ENCODE peak calls at places on chromosomes 4 and X, in four cellular contexts. One of them, this sample, is unnamed.

GRCh38 chr4:172270421-172270820 is 457.2 kb downstream of the GALNTL6 start:
- DNase-seq in HepG2: no peak
- DNase-seq in K562: no peak
- DNase-seq in GM12878: no peak
- DNase-seq in this sample: no peak

GRCh38 chrX:115183980-115184379 is 5.2 kb upstream of the RBMXL3 start:
- DNase-seq in HepG2: no peak
- DNase-seq in K562: no peak
- DNase-seq in GM12878: no peak
- DNase-seq in this sample: no peak

GRCh38 chr4:159191989-159192388 is 89.1 kb downstream of the RAPGEF2 start:
- DNase-seq in HepG2: peak; percentile 65
- DNase-seq in K562: peak; percentile 17
- DNase-seq in GM12878: no peak
- DNase-seq in this sample: no peak

GRCh38 chr4:185358514-185359433 is 37.0 kb downstream of the LRP2BP start:
- DNase-seq in HepG2: peak; percentile 42
- DNase-seq in K562: peak; percentile 54
- DNase-seq in GM12878: no peak
- DNase-seq in this sample: no peak

GRCh38 chr4:151324124-151324448 is 1.3 kb downstream of the SH3D19 start:
- DNase-seq in HepG2: no peak
- DNase-seq in K562: no peak
- DNase-seq in GM12878: no peak
- DNase-seq in this sample: no peak

GRCh38 chr4:17511041-17511949 is 595 bp downstream of the QDPR start:
- DNase-seq in HepG2: peak; percentile 46
- DNase-seq in K562: peak; percentile 61
- DNase-seq in GM12878: no peak
- DNase-seq in this sample: peak; percentile 50

GRCh38 chrX:120250522-120251271 is at the start of gene ZBTB33:
- DNase-seq in HepG2: peak; percentile 86
- DNase-seq in K562: peak; percentile 88
- DNase-seq in GM12878: peak; percentile 60
- DNase-seq in this sample: peak; percentile 89

GRCh38 chr4:6198278-6198677 is 2.1 kb downstream of the JAKMIP1 start:
- DNase-seq in HepG2: no peak
- DNase-seq in K562: no peak
- DNase-seq in GM12878: no peak
- DNase-seq in this sample: no peak

GRCh38 chr4:169164669-169165415 is 105.9 kb downstream of the SH3RF1 start:
- DNase-seq in HepG2: no peak
- DNase-seq in K562: no peak
- DNase-seq in GM12878: no peak
- DNase-seq in this sample: no peak

GRCh38 chr4:6143603-6144181 is 56.7 kb downstream of the JAKMIP1 start:
- DNase-seq in HepG2: no peak
- DNase-seq in K562: no peak
- DNase-seq in GM12878: no peak
- DNase-seq in this sample: no peak

GRCh38 chr4:16225139-16225538 is 1.1 kb downstream of the TAPT1 start:
- DNase-seq in HepG2: no peak
- DNase-seq in K562: no peak
- DNase-seq in GM12878: no peak
- DNase-seq in this sample: no peak

GRCh38 chr4:123401466-123402175 is 5.0 kb downstream of the SPRY1 start:
- DNase-seq in HepG2: no peak
- DNase-seq in K562: no peak
- DNase-seq in GM12878: no peak
- DNase-seq in this sample: no peak

GRCh38 chr4:140189846-140190245 is 35.9 kb upstream of the MAML3 start:
- DNase-seq in HepG2: no peak
- DNase-seq in K562: no peak
- DNase-seq in GM12878: no peak
- DNase-seq in this sample: no peak

GRCh38 chr4:41204400-41204978 is 9.9 kb downstream of the APBB2 start:
- DNase-seq in HepG2: peak; percentile 30
- DNase-seq in K562: no peak
- DNase-seq in GM12878: no peak
- DNase-seq in this sample: no peak

GRCh38 chrX:118824173-118824782 is 654 bp downstream of the ZCCHC12 start:
- DNase-seq in HepG2: no peak
- DNase-seq in K562: peak; percentile 27
- DNase-seq in GM12878: no peak
- DNase-seq in this sample: peak; percentile 29

GRCh38 chrX:16112428-16112827 is 10.9 kb upstream of the GRPR start:
- DNase-seq in HepG2: no peak
- DNase-seq in K562: no peak
- DNase-seq in GM12878: no peak
- DNase-seq in this sample: no peak
- TF ChIP-seq ETV6 in HepG2: no peak
- TF ChIP-seq ETV6 in K562: no peak
- TF ChIP-seq ETV6 in GM12878: no peak
- TF ChIP-seq ETV6 in this sample: no peak

GRCh38 chr4:42609051-42609450 is 47.9 kb downstream of the ATP8A1 start:
- DNase-seq in HepG2: no peak
- DNase-seq in K562: no peak
- DNase-seq in GM12878: no peak
- DNase-seq in this sample: no peak

GRCh38 chr4:42607011-42607726 is 49.7 kb downstream of the ATP8A1 start:
- DNase-seq in HepG2: no peak
- DNase-seq in K562: no peak
- DNase-seq in GM12878: no peak
- DNase-seq in this sample: no peak

GRCh38 chr4:42610941-42611340 is 46.0 kb downstream of the ATP8A1 start:
- DNase-seq in HepG2: no peak
- DNase-seq in K562: no peak
- DNase-seq in GM12878: no peak
- DNase-seq in this sample: no peak

GRCh38 chr4:42605264-42605663 is 51.6 kb downstream of the ATP8A1 start:
- DNase-seq in HepG2: no peak
- DNase-seq in K562: no peak
- DNase-seq in GM12878: no peak
- DNase-seq in this sample: no peak

GRCh38 chr4:42608551-42608950 is 48.4 kb downstream of the ATP8A1 start:
- DNase-seq in HepG2: no peak
- DNase-seq in K562: no peak
- DNase-seq in GM12878: no peak
- DNase-seq in this sample: no peak
- TF ChIP-seq CREM in HepG2: no peak
- TF ChIP-seq CREM in K562: no peak
- TF ChIP-seq CREM in GM12878: no peak
- TF ChIP-seq CREM in this sample: no peak

GRCh38 chrX:1529328-1529727 is 7.7 kb downstream of the P2RY8 start:
- DNase-seq in HepG2: no peak
- DNase-seq in K562: no peak
- DNase-seq in GM12878: no peak
- DNase-seq in this sample: no peak

GRCh38 chrX:1528884-1529203 is 8.1 kb downstream of the P2RY8 start:
- DNase-seq in HepG2: no peak
- DNase-seq in K562: no peak
- DNase-seq in GM12878: no peak
- DNase-seq in this sample: no peak

GRCh38 chrX:1529756-1530155 is 7.2 kb downstream of the P2RY8 start:
- DNase-seq in HepG2: no peak
- DNase-seq in K562: no peak
- DNase-seq in GM12878: no peak
- DNase-seq in this sample: no peak

GRCh38 chrX:1527457-1527856 is 9.5 kb downstream of the P2RY8 start:
- DNase-seq in HepG2: no peak
- DNase-seq in K562: no peak
- DNase-seq in GM12878: no peak
- DNase-seq in this sample: no peak

GRCh38 chrX:1528186-1528883 is 8.7 kb downstream of the P2RY8 start:
- DNase-seq in HepG2: no peak
- DNase-seq in K562: no peak
- DNase-seq in GM12878: no peak
- DNase-seq in this sample: no peak
- TF ChIP-seq ETV6 in HepG2: no peak
- TF ChIP-seq ETV6 in K562: no peak
- TF ChIP-seq ETV6 in GM12878: no peak
- TF ChIP-seq ETV6 in this sample: no peak

GRCh38 chr4:98289375-98289774 is 28.2 kb downstream of the RAP1GDS1 start:
- DNase-seq in HepG2: no peak
- DNase-seq in K562: no peak
- DNase-seq in GM12878: peak; percentile 17
- DNase-seq in this sample: no peak

GRCh38 chr4:98287328-98287727 is 26.1 kb downstream of the RAP1GDS1 start:
- DNase-seq in HepG2: no peak
- DNase-seq in K562: no peak
- DNase-seq in GM12878: no peak
- DNase-seq in this sample: no peak

GRCh38 chr4:98283219-98284199 is 22.3 kb downstream of the RAP1GDS1 start:
- DNase-seq in HepG2: peak; percentile 18
- DNase-seq in K562: no peak
- DNase-seq in GM12878: no peak
- DNase-seq in this sample: no peak

GRCh38 chr4:98285676-98286075 is 24.5 kb downstream of the RAP1GDS1 start:
- DNase-seq in HepG2: no peak
- DNase-seq in K562: no peak
- DNase-seq in GM12878: no peak
- DNase-seq in this sample: no peak

DNA sequence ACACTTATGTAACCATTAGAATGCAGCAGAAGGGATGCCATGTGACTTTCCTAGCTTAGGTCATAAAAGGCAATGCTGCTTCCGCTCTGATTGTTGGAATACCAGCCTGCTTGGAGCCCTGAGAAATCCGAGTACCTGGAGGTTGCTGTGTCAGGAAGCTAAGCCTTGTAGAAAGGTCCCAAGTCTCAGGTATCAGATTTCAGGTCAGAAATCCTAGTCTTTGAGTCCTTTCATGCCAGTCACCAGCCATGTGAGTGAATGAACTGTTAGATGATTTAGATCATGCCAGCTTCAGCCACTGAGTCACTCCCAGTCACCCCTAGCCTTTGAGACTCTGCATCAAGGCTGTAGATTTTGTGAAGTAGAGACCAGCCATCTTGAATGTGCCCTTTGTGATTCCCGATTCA is 23.5 kb downstream of the RAP1GDS1 start:
- DNase-seq in HepG2: no peak
- DNase-seq in K562: no peak
- DNase-seq in GM12878: no peak
- DNase-seq in this sample: peak; percentile 31
- TF ChIP-seq CREM in HepG2: no peak
- TF ChIP-seq CREM in K562: no peak
- TF ChIP-seq CREM in GM12878: no peak
- TF ChIP-seq CREM in this sample: no peak

DNA sequence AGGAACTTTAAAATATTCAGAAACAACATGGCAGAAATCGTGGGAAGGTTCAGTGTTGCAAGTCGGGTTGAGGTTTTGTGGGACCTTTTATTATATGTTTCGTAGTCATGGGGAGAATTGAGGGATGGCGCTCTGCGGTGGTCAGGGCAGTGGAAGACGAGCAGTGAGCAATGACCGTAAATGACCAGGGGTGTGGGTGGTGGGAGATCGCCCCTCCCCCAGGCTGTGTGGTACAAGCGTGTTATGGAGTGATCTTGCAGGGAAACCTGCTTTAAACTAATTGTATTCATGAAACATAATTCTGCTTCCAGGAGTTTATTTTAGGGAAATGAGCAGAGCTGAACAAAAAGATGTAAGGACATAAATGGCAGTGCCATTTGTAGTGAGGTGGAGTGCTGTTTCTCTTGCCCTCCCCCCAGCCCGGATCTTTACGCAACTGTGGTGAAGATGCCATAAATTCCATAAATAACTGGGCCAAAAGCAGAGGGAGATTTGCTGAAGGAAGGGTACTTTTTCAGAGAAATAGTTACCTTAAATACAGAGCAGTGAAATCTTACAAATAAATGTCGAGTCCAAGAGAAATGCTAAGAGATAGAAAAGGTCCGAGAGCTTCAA is 20.2 kb downstream of the GYG2 start:
- DNase-seq in HepG2: peak; percentile 26
- DNase-seq in K562: no peak
- DNase-seq in GM12878: no peak
- DNase-seq in this sample: no peak
- TF ChIP-seq ETV6 in HepG2: no peak
- TF ChIP-seq ETV6 in K562: no peak
- TF ChIP-seq ETV6 in GM12878: no peak
- TF ChIP-seq ETV6 in this sample: no peak

This sample was measured in WTC11.